ENCODE peak calls at places on chromosomes 13 and 19, in seven cellular contexts. F is NCI-H774, E is heart left ventricle, P is psoas muscle, Z is fibroblast of mammary gland, X is NCI-H1694 treated with DMSO at 0.1 percent for 48 hours, N is NCI-H69. I is an unnamed sample.
A peak's percentile ranks its signal among the peaks of the same experiment; 100 is the strongest.

GRCh38 chr13:40292536-40292935 is 373.9 kb downstream of the FOXO1 start:
- DNase-seq in F (no peak), E (no peak), P (no peak), Z (no peak), X (peak; percentile 16), N (no peak), I (no peak)

GRCh38 chr13:75474956-75475355 is 7.0 kb downstream of the TBC1D4 start:
- DNase-seq in F (no peak), E (no peak), P (no peak), Z (no peak), X (no peak), N (no peak), I (no peak)

GRCh38 chr19:45443462-45444317 is 20.0 kb upstream of the ERCC1 start:
- DNase-seq in F (peak; percentile 68), E (peak; percentile 99), P (peak; percentile 98), Z (peak; percentile 84), X (no peak), N (peak; percentile 85), I (peak; percentile 46)

GRCh38 chr19:40443930-40444180 is 280 bp downstream of the SERTAD3 start:
- DNase-seq in F (no peak), E (no peak), P (no peak), Z (no peak), X (peak; percentile 78), N (peak; percentile 85), I (no peak)

GRCh38 chr19:34332027-34332786 is 32.8 kb upstream of the GPI start:
- DNase-seq in F (no peak), E (no peak), P (no peak), Z (no peak), X (no peak), N (no peak), I (no peak)

GRCh38 chr19:23974941-23975340 is 60.3 kb downstream of the ZNF726 start:
- DNase-seq in F (no peak), E (no peak), P (no peak), Z (no peak), X (no peak), N (no peak), I (no peak)

GRCh38 chr13:79228972-79229371 is 177.1 kb downstream of the RBM26 start:
- DNase-seq in F (no peak), E (no peak), P (no peak), Z (no peak), X (no peak), N (no peak), I (no peak)

GRCh38 chr13:26946675-26947342 is 186.2 kb upstream of the GPR12 start:
- DNase-seq in F (peak; percentile 25), E (no peak), P (no peak), Z (peak; percentile 62), X (peak; percentile 85), N (peak; percentile 53), I (peak; percentile 26)

GRCh38 chr19:20078696-20079095 is 896 bp downstream of the ZNF90 start:
- DNase-seq in F (no peak), E (peak; percentile 40), P (no peak), Z (peak; percentile 52), X (no peak), N (peak; percentile 49), I (no peak)

GRCh38 chr13:44906758-44907157 is 82.5 kb downstream of the NUFIP1 start:
- DNase-seq in F (no peak), E (no peak), P (no peak), Z (peak; percentile 55), X (no peak), N (peak; percentile 10), I (no peak)

GRCh38 chr19:6712231-6712630 is 8.2 kb downstream of the C3 start:
- DNase-seq in F (no peak), E (no peak), P (peak; percentile 23), Z (no peak), X (no peak), N (no peak), I (no peak)

GRCh38 chr19:45010306-45010705 is 9.0 kb downstream of the RELB start:
- DNase-seq in F (no peak), E (no peak), P (no peak), Z (no peak), X (no peak), N (peak; percentile 9), I (no peak)

GRCh38 chr19:44887648-44888047 is 3.4 kb upstream of the TOMM40 start:
- DNase-seq in F (no peak), E (no peak), P (no peak), Z (no peak), X (no peak), N (no peak), I (no peak)

GRCh38 chr19:5103061-5103701 is 134.3 kb downstream of the KDM4B start:
- DNase-seq in F (no peak), E (peak; percentile 78), P (peak; percentile 90), Z (peak; percentile 19), X (peak; percentile 19), N (no peak), I (no peak)

I was measured in DMS 273 treated with DMSO at 0.1 percent for 48 hours.